ENCODE peak calls at places on chromosomes 1 and 21, in five cellular contexts. N is T47D, K is activated T-cell treated with anti-CD3 and anti-CD28 coated beads for 1 hour, P is tibial artery, S is DMS79. O is an unnamed sample.

GRCh38 chr21:37758997-37759396 is 157.3 kb downstream of the KCNJ6 start:
- DNase-seq in N (peak; percentile 46), K (no peak), P (no peak), S (no peak), O (no peak)

GRCh38 chr1:209601809-209602657 is 18.5 kb downstream of the CAMK1G start:
- DNase-seq in N (peak; percentile 75), K (no peak), P (no peak), S (no peak), O (no peak)

GRCh38 chr1:27787895-27788294 is 14.9 kb downstream of the STX12 start:
- DNase-seq in N (no peak), K (no peak), P (no peak), S (no peak), O (no peak)

GRCh38 chr1:89876463-89876862 is 55.6 kb downstream of the LRRC8D start:
- DNase-seq in N (no peak), K (no peak), P (no peak), S (no peak), O (no peak)

GRCh38 chr1:180956028-180956640 is 43.4 kb downstream of the KIAA1614 start:
- DNase-seq in N (no peak), K (no peak), P (no peak), S (peak; percentile 14), O (no peak)

GRCh38 chr1:26923711-26924110 is 2.2 kb downstream of the NUDC start:
- DNase-seq in N (no peak), K (no peak), P (no peak), S (no peak), O (no peak)

GRCh38 chr1:47487332-47487731 is 49.5 kb downstream of the FOXD2 start:
- DNase-seq in N (no peak), K (no peak), P (no peak), S (no peak), O (no peak)

GRCh38 chr1:91885331-91885715 is 628 bp downstream of the TGFBR3 start:
- DNase-seq in N (no peak), K (peak; percentile 9), P (peak; percentile 71), S (no peak), O (peak; percentile 20)

GRCh38 chr1:10679521-10680220 is 116.8 kb downstream of the CASZ1 start:
- DNase-seq in N (peak; percentile 92), K (no peak), P (no peak), S (peak; percentile 44), O (no peak)

GRCh38 chr1:56837244-56837926 is 17.2 kb upstream of the C8A start:
- DNase-seq in N (no peak), K (no peak), P (no peak), S (no peak), O (no peak)

GRCh38 chr1:91406773-91407389 is 2.2 kb upstream of the HFM1 start:
- DNase-seq in N (peak; percentile 25), K (no peak), P (no peak), S (no peak), O (no peak)

GRCh38 chr1:156104861-156105546 is 9.5 kb upstream of the LMNA start:
- DNase-seq in N (peak; percentile 89), K (no peak), P (no peak), S (no peak), O (no peak)

GRCh38 chr1:35838693-35839245 is 31.0 kb downstream of the AGO4 start:
- DNase-seq in N (no peak), K (no peak), P (no peak), S (no peak), O (no peak)

GRCh38 chr1:10978719-10979118 is 33.7 kb upstream of the TARDBP start:
- DNase-seq in N (no peak), K (no peak), P (no peak), S (no peak), O (no peak)

GRCh38 chr1:214259353-214259982 is 21.5 kb upstream of the SMYD2 start:
- DNase-seq in N (peak; percentile 25), K (no peak), P (no peak), S (no peak), O (no peak)

GRCh38 chr1:101567582-101568189 is 330.9 kb downstream of the S1PR1 start:
- DNase-seq in N (peak; percentile 30), K (peak; percentile 38), P (no peak), S (no peak), O (peak; percentile 31)

GRCh38 chr1:22461100-22461499 is 9.4 kb downstream of the ZBTB40 start:
- DNase-seq in N (no peak), K (no peak), P (no peak), S (no peak), O (no peak)

GRCh38 chr1:149917590-149918144 is at the start of gene SV2A:
- DNase-seq in N (no peak), K (peak; percentile 28), P (peak; percentile 81), S (peak; percentile 61), O (peak; percentile 51)

GRCh38 chr1:180527270-180527669 is 24.9 kb upstream of the ACBD6 start:
- DNase-seq in N (no peak), K (no peak), P (no peak), S (no peak), O (no peak)

GRCh38 chr1:248897412-248898337 is 8.4 kb upstream of the PGBD2 start:
- DNase-seq in N (no peak), K (no peak), P (no peak), S (no peak), O (no peak)

GRCh38 chr1:111938123-111938522 is 51.3 kb downstream of the KCND3 start:
- DNase-seq in N (no peak), K (no peak), P (no peak), S (no peak), O (no peak)